ENCODE peak calls at places on chromosomes 7 and 10, in five cellular contexts. O is mucosa of gallbladder, H is fibroblast of lung, U is GM19239, F is cardiac fibroblast. G is an unnamed sample.

GRCh38 chr10:29257106-29257783 is 31.6 kb upstream of the LYZL1 start:
- DNase-seq in O (peak; percentile 47), H (peak; percentile 92), U (no peak), F (peak; percentile 93), G (no peak)

GRCh38 chr10:91924212-91925021 is 847 bp downstream of the BTAF1 start:
- DNase-seq in O (no peak), H (peak; percentile 14), U (no peak), F (peak; percentile 34), G (no peak)

GRCh38 chr10:123154943-123155505 is 822 bp downstream of the BUB3 start:
- DNase-seq in O (no peak), H (peak; percentile 57), U (no peak), F (peak; percentile 66), G (no peak)

GRCh38 chr7:152597514-152597913 is 78.4 kb downstream of the XRCC2 start:
- DNase-seq in O (no peak), H (no peak), U (no peak), F (no peak), G (no peak)

GRCh38 chr10:99681553-99681952 is 22.2 kb downstream of the ENTPD7 start:
- DNase-seq in O (no peak), H (peak; percentile 82), U (no peak), F (peak; percentile 80), G (no peak)

GRCh38 chr10:130041691-130042225 is 68.9 kb downstream of the C10orf143 start:
- DNase-seq in O (no peak), H (no peak), U (no peak), F (no peak), G (no peak)

GRCh38 chr10:72041491-72041890 is 46.9 kb downstream of the SPOCK2 start:
- DNase-seq in O (no peak), H (no peak), U (no peak), F (no peak), G (no peak)

GRCh38 chr10:93299195-93299594 is 182.9 kb downstream of the MYOF start:
- DNase-seq in O (no peak), H (no peak), U (no peak), F (no peak), G (no peak)

GRCh38 chr10:49552277-49552676 is 13.4 kb upstream of the ERCC6 start:
- DNase-seq in O (no peak), H (peak; percentile 91), U (no peak), F (peak; percentile 95), G (no peak)

GRCh38 chr7:105016083-105017075 is 2.4 kb downstream of the KMT2E start:
- DNase-seq in O (no peak), H (peak; percentile 76), U (no peak), F (peak; percentile 58), G (no peak)

GRCh38 chr10:7563368-7563767 is 103.4 kb downstream of the ITIH5 start:
- DNase-seq in O (peak; percentile 47), H (peak; percentile 29), U (no peak), F (no peak), G (no peak)

GRCh38 chr10:11587860-11588259 is 23.6 kb downstream of the USP6NL start:
- DNase-seq in O (no peak), H (no peak), U (no peak), F (no peak), G (no peak)

GRCh38 chr7:7432979-7433378 is 102.7 kb downstream of the COL28A1 start:
- DNase-seq in O (no peak), H (no peak), U (no peak), F (no peak), G (no peak)

GRCh38 chr10:57351076-57351475 is 916.6 kb downstream of the IPMK start:
- DNase-seq in O (no peak), H (no peak), U (no peak), F (no peak), G (no peak)

GRCh38 chr7:7720193-7720592 is 1.8 kb upstream of the RPA3 start:
- DNase-seq in O (no peak), H (no peak), U (no peak), F (no peak), G (no peak)

GRCh38 chr10:76882245-76882644 is 755.4 kb downstream of the KCNMA1 start:
- DNase-seq in O (no peak), H (peak; percentile 7), U (no peak), F (no peak), G (no peak)

GRCh38 chr10:30534465-30535144 is 94.9 kb downstream of the LYZL2 start:
- DNase-seq in O (peak; percentile 79), H (peak; percentile 49), U (peak; percentile 39), F (peak; percentile 86), G (peak; percentile 64)

GRCh38 chr7:141210862-141211261 is 137.0 kb downstream of the TMEM178B start:
- DNase-seq in O (no peak), H (no peak), U (no peak), F (no peak), G (no peak)

GRCh38 chr7:130996841-130997231 is 262.8 kb upstream of the KLF14 start:
- DNase-seq in O (peak; percentile 88), H (peak; percentile 63), U (no peak), F (peak; percentile 48), G (no peak)

GRCh38 chr10:77872151-77872946 is 54.2 kb downstream of the DLG5 start:
- DNase-seq in O (peak; percentile 29), H (peak; percentile 43), U (no peak), F (no peak), G (no peak)

GRCh38 chr10:113058175-113058961 is 108.3 kb downstream of the TCF7L2 start:
- DNase-seq in O (peak; percentile 33), H (peak; percentile 73), U (no peak), F (peak; percentile 74), G (no peak)

GRCh38 chr10:100970914-100971811 is 1.9 kb downstream of the SEMA4G start:
- DNase-seq in O (peak; percentile 63), H (no peak), U (no peak), F (no peak), G (no peak)

GRCh38 chr7:128936798-128937197 is 929 bp upstream of the IRF5 start:
- DNase-seq in O (no peak), H (no peak), U (no peak), F (no peak), G (no peak)

GRCh38 chr7:35985126-35985754 is 167.8 kb upstream of the EEPD1 start:
- DNase-seq in O (peak; percentile 79), H (peak; percentile 54), U (peak; percentile 62), F (peak; percentile 80), G (peak; percentile 57)

GRCh38 chr10:16901102-16901501 is 83.9 kb upstream of the RSU1 start:
- DNase-seq in O (no peak), H (no peak), U (no peak), F (no peak), G (no peak)

GRCh38 chr7:87483131-87483530 is 7.7 kb upstream of the ABCB4 start:
- DNase-seq in O (no peak), H (no peak), U (no peak), F (no peak), G (no peak)

GRCh38 chr7:25832456-25832855 is 319.5 kb upstream of the NFE2L3 start:
- DNase-seq in O (no peak), H (no peak), U (no peak), F (no peak), G (no peak)

GRCh38 chr10:119608316-119609155 is 11.8 kb upstream of the TIAL1 start:
- DNase-seq in O (peak; percentile 63), H (peak; percentile 25), U (no peak), F (peak; percentile 46), G (no peak)

GRCh38 chr10:93413252-93413689 is 68.9 kb downstream of the MYOF start:
- DNase-seq in O (no peak), H (no peak), U (no peak), F (peak; percentile 81), G (no peak)

GRCh38 chr7:2018786-2019692 is 213.7 kb downstream of the MAD1L1 start:
- DNase-seq in O (no peak), H (peak; percentile 80), U (no peak), F (peak; percentile 68), G (no peak)

GRCh38 chr7:4013793-4014192 is 668.3 kb upstream of the FOXK1 start:
- DNase-seq in O (no peak), H (no peak), U (no peak), F (no peak), G (no peak)

GRCh38 chr10:120369831-120370230 is 87.2 kb upstream of the PLPP4 start:
- DNase-seq in O (no peak), H (peak; percentile 82), U (no peak), F (no peak), G (no peak)

GRCh38 chr7:120802751-120803150 is 55.2 kb downstream of the TSPAN12 start:
- DNase-seq in O (no peak), H (no peak), U (no peak), F (no peak), G (no peak)

GRCh38 chr10:28564905-28565304 is 32.0 kb downstream of the WAC start:
- DNase-seq in O (no peak), H (no peak), U (no peak), F (no peak), G (no peak)

GRCh38 chr7:146635200-146636032 is 518.8 kb downstream of the CNTNAP2 start:
- DNase-seq in O (no peak), H (no peak), U (no peak), F (no peak), G (no peak)